ENCODE peak calls at places on chromosomes 5 and 9, in four cellular contexts. X is neural crest cell, H is B cell, M is uterus. R is an unnamed sample.

GRCh38 chr5:67305913-67306710 is 109.5 kb upstream of the CD180 start:
- DNase-seq in X (no peak), H (no peak), M (no peak), R (no peak)

GRCh38 chr9:18424132-18424531 is 49.8 kb upstream of the ADAMTSL1 start:
- DNase-seq in X (no peak), H (no peak), M (no peak), R (no peak)

GRCh38 chr9:135990468-135991429 is 29.6 kb upstream of the UBAC1 start:
- DNase-seq in X (no peak), H (peak), M (peak), R (peak)

GRCh38 chr5:90055831-90056328 is 353.7 kb downstream of the CETN3 start:
- DNase-seq in X (no peak), H (no peak), M (no peak), R (no peak)

GRCh38 chr5:173697931-173698579 is 81.6 kb upstream of the BOD1 start:
- DNase-seq in X (no peak), H (peak), M (no peak), R (peak)

GRCh38 chr9:4096121-4096520 is 203.7 kb downstream of the GLIS3 start:
- DNase-seq in X (no peak), H (no peak), M (no peak), R (no peak)

GRCh38 chr5:115402822-115403577 is 106.5 kb upstream of the CCDC112 start:
- DNase-seq in X (no peak), H (no peak), M (no peak), R (no peak)

GRCh38 chr5:8913522-8913921 is 632.4 kb downstream of the SEMA5A start:
- DNase-seq in X (no peak), H (no peak), M (no peak), R (no peak)

GRCh38 chr5:29157975-29158374 is 2035.5 kb upstream of the CDH6 start:
- DNase-seq in X (no peak), H (no peak), M (no peak), R (no peak)

GRCh38 chr9:6384732-6385131 is 28.3 kb upstream of the UHRF2 start:
- DNase-seq in X (no peak), H (no peak), M (no peak), R (no peak)

GRCh38 chr5:145283101-145283500 is 552.0 kb downstream of the PRELID2 start:
- DNase-seq in X (no peak), H (no peak), M (no peak), R (no peak)

GRCh38 chr5:120848883-120849282 is 384.8 kb downstream of the PRR16 start:
- DNase-seq in X (no peak), H (no peak), M (no peak), R (no peak)

GRCh38 chr9:136031741-136032638 is 63.1 kb downstream of the NACC2 start:
- DNase-seq in X (no peak), H (no peak), M (no peak), R (no peak)

GRCh38 chr5:171416160-171417049 is 3.0 kb upstream of the FGF18 start:
- DNase-seq in X (no peak), H (no peak), M (no peak), R (no peak)

GRCh38 chr5:37248970-37249819 is at the start of gene CPLANE1:
- DNase-seq in X (peak), H (peak), M (peak), R (peak)

GRCh38 chr5:59034498-59035186 is 451.8 kb downstream of the RAB3C start:
- DNase-seq in X (no peak), H (peak), M (no peak), R (peak)
- TF ChIP-seq CTCF in X (peak), H (peak), M (peak), R (peak)

GRCh38 chr9:130325921-130326320 is 60.4 kb downstream of the HMCN2 start:
- DNase-seq in X (no peak), H (no peak), M (no peak), R (no peak)

GRCh38 chr9:130327781-130328348 is 62.3 kb downstream of the HMCN2 start:
- DNase-seq in X (no peak), H (no peak), M (peak), R (no peak)

GRCh38 chr9:130328349-130328801 is 62.8 kb downstream of the HMCN2 start:
- DNase-seq in X (no peak), H (no peak), M (peak), R (no peak)

GRCh38 chr9:130329061-130329460 is 63.5 kb downstream of the HMCN2 start:
- DNase-seq in X (no peak), H (no peak), M (no peak), R (no peak)

GRCh38 chr9:130327070-130327780 is 61.7 kb downstream of the HMCN2 start:
- DNase-seq in X (no peak), H (no peak), M (peak), R (no peak)
- TF ChIP-seq CTCF in X (peak), H (peak), M (no peak), R (no peak)

GRCh38 chr5:56299212-56299611 is 66.1 kb upstream of the ANKRD55 start:
- DNase-seq in X (no peak), H (no peak), M (no peak), R (no peak)
- TF ChIP-seq CTCF in X (no peak), H (no peak), M (no peak), R (no peak)

GRCh38 chr5:111226556-111226955 is 2.4 kb downstream of the CAMK4 start:
- DNase-seq in X (no peak), H (no peak), M (no peak), R (no peak)

GRCh38 chr5:111223086-111223789 is 946 bp upstream of the CAMK4 start:
- DNase-seq in X (no peak), H (no peak), M (no peak), R (no peak)

GRCh38 chr5:111225926-111226325 is 1.7 kb downstream of the CAMK4 start:
- DNase-seq in X (no peak), H (no peak), M (no peak), R (peak)

GRCh38 chr5:111224561-111224989 is 391 bp downstream of the CAMK4 start:
- DNase-seq in X (no peak), H (no peak), M (no peak), R (no peak)

DNA sequence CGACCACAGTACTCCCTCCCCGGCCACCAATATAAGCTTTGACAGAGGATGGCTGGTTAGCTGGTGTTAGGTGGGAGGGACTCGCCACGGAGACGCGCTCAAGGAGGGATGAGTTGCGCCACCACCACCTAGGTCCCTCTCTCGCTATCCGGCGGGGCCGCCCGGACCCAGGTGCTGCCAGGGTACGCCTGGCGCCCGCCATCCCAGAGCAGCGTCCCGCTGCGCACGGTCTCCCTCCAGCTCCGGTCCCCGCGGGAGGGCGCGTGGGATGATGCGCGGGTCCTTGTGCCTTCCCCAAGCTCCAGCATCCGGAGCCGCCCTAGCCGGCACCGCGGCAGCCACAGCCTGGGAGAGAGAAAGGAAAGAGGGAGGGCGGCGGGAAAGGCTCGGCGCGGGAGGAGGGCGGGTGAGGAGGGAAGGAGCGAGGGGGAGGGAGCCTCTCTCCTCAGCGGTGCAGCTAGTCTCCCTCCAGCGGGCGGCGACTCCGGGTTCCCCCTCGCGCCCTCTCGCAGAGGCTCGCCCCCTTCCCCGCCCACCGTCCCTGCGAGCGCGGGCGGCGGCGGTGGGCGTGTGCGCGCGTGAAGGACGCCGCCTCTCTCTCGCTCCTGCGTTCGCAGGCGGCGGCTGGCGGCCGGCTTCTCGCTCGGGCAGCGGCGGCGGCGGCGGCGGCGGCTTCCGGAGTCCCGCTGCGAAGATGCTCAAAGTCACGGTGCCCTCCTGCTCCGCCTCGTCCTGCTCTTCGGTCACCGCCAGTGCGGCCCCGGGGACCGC is at the start of gene CAMK4:
- DNase-seq in X (peak), H (peak), M (peak), R (peak)
- TF ChIP-seq CTCF in X (no peak), H (no peak), M (no peak), R (peak)

GRCh38 chr5:17625686-17626085 is 6.2 kb upstream of the TAF11L13 start:
- DNase-seq in X (no peak), H (no peak), M (no peak), R (no peak)

GRCh38 chr5:17614872-17615605 is 4.8 kb downstream of the TAF11L12 start:
- DNase-seq in X (no peak), H (no peak), M (no peak), R (no peak)

GRCh38 chr5:17619353-17619752 is 9.2 kb downstream of the TAF11L12 start:
- DNase-seq in X (no peak), H (no peak), M (no peak), R (no peak)

GRCh38 chr5:17620627-17621026 is 10.4 kb downstream of the TAF11L12 start:
- DNase-seq in X (no peak), H (no peak), M (no peak), R (peak)
- TF ChIP-seq CTCF in X (peak), H (no peak), M (no peak), R (no peak)

DNA sequence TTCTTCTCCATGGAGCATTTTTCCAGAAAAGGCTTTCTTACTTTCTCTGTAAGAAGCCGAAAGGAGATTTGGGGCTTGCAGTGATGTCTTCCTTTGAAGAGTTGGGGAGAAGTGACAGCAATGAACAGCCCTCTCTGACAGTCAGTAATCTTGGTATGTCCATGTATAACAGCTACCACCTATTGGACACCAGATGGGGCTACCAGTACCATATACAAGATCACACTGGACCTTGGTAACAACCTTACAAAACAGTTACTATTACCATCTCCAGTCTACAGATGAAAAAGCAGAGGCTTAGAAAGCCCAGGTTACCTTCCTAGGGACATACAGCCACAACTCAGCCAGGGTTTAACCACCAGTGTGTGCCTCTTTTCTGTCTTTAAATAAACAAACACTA is 272.7 kb upstream of the TRPC7 start:
- DNase-seq in X (no peak), H (no peak), M (no peak), R (no peak)
- TF ChIP-seq CTCF in X (no peak), H (no peak), M (no peak), R (no peak)

DNA sequence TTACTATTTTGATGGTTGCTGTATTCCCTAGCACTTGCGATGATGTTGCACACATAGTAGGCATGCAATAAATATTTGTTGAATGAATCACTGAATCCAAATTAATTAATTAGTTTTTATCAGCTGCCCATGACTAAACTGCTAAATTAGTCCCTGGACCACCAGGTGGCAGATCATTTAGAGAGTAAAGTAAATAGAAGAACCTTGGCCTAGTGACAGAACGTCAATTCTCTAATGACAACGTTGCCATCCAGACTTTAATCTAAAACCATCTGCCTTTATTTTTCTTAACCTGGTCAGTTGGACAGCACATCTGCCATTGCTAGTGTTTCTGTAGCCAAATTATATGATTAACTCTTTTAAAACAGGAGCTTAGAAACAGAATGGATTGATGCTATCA is 457.5 kb downstream of the KIF4B start:
- DNase-seq in X (no peak), H (no peak), M (no peak), R (no peak)
- TF ChIP-seq CTCF in X (no peak), H (no peak), M (no peak), R (no peak)

GRCh38 chr5:167653645-167654106 is 637.8 kb upstream of the WWC1 start:
- DNase-seq in X (no peak), H (no peak), M (no peak), R (no peak)

GRCh38 chr5:167657016-167657415 is 634.4 kb upstream of the WWC1 start:
- DNase-seq in X (no peak), H (no peak), M (no peak), R (no peak)

GRCh38 chr5:167652690-167653089 is 638.8 kb upstream of the WWC1 start:
- DNase-seq in X (no peak), H (no peak), M (no peak), R (no peak)
- TF ChIP-seq CTCF in X (no peak), H (no peak), M (no peak), R (no peak)

GRCh38 chr9:12889402-12890106 is 114.7 kb downstream of the LURAP1L start:
- DNase-seq in X (no peak), H (no peak), M (no peak), R (no peak)

GRCh38 chr9:12880406-12881016 is 105.7 kb downstream of the LURAP1L start:
- DNase-seq in X (no peak), H (no peak), M (no peak), R (no peak)

GRCh38 chr9:12882430-12882829 is 107.6 kb downstream of the LURAP1L start:
- DNase-seq in X (no peak), H (no peak), M (no peak), R (no peak)

GRCh38 chr9:12884736-12885395 is 110.0 kb downstream of the LURAP1L start:
- DNase-seq in X (no peak), H (no peak), M (no peak), R (no peak)
- TF ChIP-seq CTCF in X (peak), H (no peak), M (peak), R (no peak)